ENCODE peak calls at places on chromosomes 1 and 21, in five cellular contexts. One of them, this sample, is unnamed.

GRCh38 chr21:31665397-31665796 is 5.9 kb downstream of the SOD1 start:
- DNase-seq in Ammon's horn: peak
- DNase-seq in GM06990: no peak
- DNase-seq in HuH-7: no peak
- DNase-seq in stimulated activated CD4-positive, alpha-beta T cell treated with anti-CD3 and anti-CD28 coated beads, Interleukin-1b, Interleukin-23, amount 100 ng/mL, for 1 hour: no peak
- DNase-seq in this sample: no peak

GRCh38 chr1:198937231-198938031 is 298.6 kb downstream of the PTPRC start:
- DNase-seq in Ammon's horn: peak
- DNase-seq in GM06990: peak
- DNase-seq in HuH-7: peak
- DNase-seq in stimulated activated CD4-positive, alpha-beta T cell treated with anti-CD3 and anti-CD28 coated beads, Interleukin-1b, Interleukin-23, amount 100 ng/mL, for 1 hour: no peak
- DNase-seq in this sample: peak

GRCh38 chr1:110752941-110753725 is 78.4 kb upstream of the KCNA3 start:
- DNase-seq in Ammon's horn: no peak
- DNase-seq in GM06990: no peak
- DNase-seq in HuH-7: no peak
- DNase-seq in stimulated activated CD4-positive, alpha-beta T cell treated with anti-CD3 and anti-CD28 coated beads, Interleukin-1b, Interleukin-23, amount 100 ng/mL, for 1 hour: no peak
- DNase-seq in this sample: no peak

GRCh38 chr1:33519240-33519884 is 46.9 kb downstream of the ZSCAN20 start:
- DNase-seq in Ammon's horn: no peak
- DNase-seq in GM06990: no peak
- DNase-seq in HuH-7: no peak
- DNase-seq in stimulated activated CD4-positive, alpha-beta T cell treated with anti-CD3 and anti-CD28 coated beads, Interleukin-1b, Interleukin-23, amount 100 ng/mL, for 1 hour: no peak
- DNase-seq in this sample: no peak

GRCh38 chr1:176515310-176515709 is 52.3 kb downstream of the PAPPA2 start:
- DNase-seq in Ammon's horn: no peak
- DNase-seq in GM06990: no peak
- DNase-seq in HuH-7: no peak
- DNase-seq in stimulated activated CD4-positive, alpha-beta T cell treated with anti-CD3 and anti-CD28 coated beads, Interleukin-1b, Interleukin-23, amount 100 ng/mL, for 1 hour: no peak
- DNase-seq in this sample: peak

GRCh38 chr1:147673401-147673800 is 3.1 kb upstream of the ACP6 start:
- DNase-seq in Ammon's horn: no peak
- DNase-seq in GM06990: no peak
- DNase-seq in HuH-7: no peak
- DNase-seq in stimulated activated CD4-positive, alpha-beta T cell treated with anti-CD3 and anti-CD28 coated beads, Interleukin-1b, Interleukin-23, amount 100 ng/mL, for 1 hour: no peak
- DNase-seq in this sample: no peak

GRCh38 chr21:38289697-38290096 is 32.9 kb downstream of the KCNJ15 start:
- DNase-seq in Ammon's horn: peak
- DNase-seq in GM06990: no peak
- DNase-seq in HuH-7: no peak
- DNase-seq in stimulated activated CD4-positive, alpha-beta T cell treated with anti-CD3 and anti-CD28 coated beads, Interleukin-1b, Interleukin-23, amount 100 ng/mL, for 1 hour: no peak
- DNase-seq in this sample: no peak

GRCh38 chr1:116359060-116359830 is 13.8 kb upstream of the ATP1A1 start:
- DNase-seq in Ammon's horn: no peak
- DNase-seq in GM06990: no peak
- DNase-seq in HuH-7: no peak
- DNase-seq in stimulated activated CD4-positive, alpha-beta T cell treated with anti-CD3 and anti-CD28 coated beads, Interleukin-1b, Interleukin-23, amount 100 ng/mL, for 1 hour: no peak
- DNase-seq in this sample: no peak

GRCh38 chr1:84164567-84165021 is 20.5 kb downstream of the PRKACB start:
- DNase-seq in Ammon's horn: peak
- DNase-seq in GM06990: no peak
- DNase-seq in HuH-7: no peak
- DNase-seq in stimulated activated CD4-positive, alpha-beta T cell treated with anti-CD3 and anti-CD28 coated beads, Interleukin-1b, Interleukin-23, amount 100 ng/mL, for 1 hour: no peak
- DNase-seq in this sample: peak

GRCh38 chr1:201354901-201355295 is 22.6 kb downstream of the TNNT2 start:
- DNase-seq in Ammon's horn: no peak
- DNase-seq in GM06990: no peak
- DNase-seq in HuH-7: no peak
- DNase-seq in stimulated activated CD4-positive, alpha-beta T cell treated with anti-CD3 and anti-CD28 coated beads, Interleukin-1b, Interleukin-23, amount 100 ng/mL, for 1 hour: no peak
- DNase-seq in this sample: no peak

This sample was measured in cerebellar cortex.